ENCODE peak calls at places on chromosome 2, in five cellular contexts. F is adrenal gland, O is fibroblast of mammary gland, X is cardiac fibroblast, S is right lobe of liver. Y is an unnamed sample.

GRCh38 chr2:189214484-189214883 is 34.9 kb upstream of the COL5A2 start:
- DNase-seq in F (no peak), O (no peak), X (no peak), S (no peak), Y (no peak)

GRCh38 chr2:26144031-26144430 is 28.9 kb upstream of the GAREM2 start:
- DNase-seq in F (no peak), O (no peak), X (no peak), S (no peak), Y (no peak)

GRCh38 chr2:197254776-197255521 is 55.6 kb downstream of the ANKRD44 start:
- DNase-seq in F (no peak), O (no peak), X (no peak), S (no peak), Y (no peak)

GRCh38 chr2:239463541-239464165 is 62.8 kb upstream of the HDAC4 start:
- DNase-seq in F (peak; percentile 5), O (no peak), X (no peak), S (peak; percentile 40), Y (no peak)

GRCh38 chr2:29016500-29016899 is 35.4 kb downstream of the TOGARAM2 start:
- DNase-seq in F (peak; percentile 49), O (no peak), X (no peak), S (no peak), Y (no peak)

GRCh38 chr2:43332653-43333052 is 106.2 kb upstream of the ZFP36L2 start:
- DNase-seq in F (no peak), O (no peak), X (no peak), S (no peak), Y (no peak)

GRCh38 chr2:862356-862687 is 88.3 kb upstream of the SNTG2 start:
- DNase-seq in F (no peak), O (no peak), X (no peak), S (no peak), Y (no peak)

GRCh38 chr2:4140284-4140962 is 437.0 kb downstream of the DCDC2C start:
- DNase-seq in F (no peak), O (no peak), X (no peak), S (no peak), Y (no peak)

GRCh38 chr2:26298286-26298637 is 47.7 kb upstream of the SELENOI start:
- DNase-seq in F (peak; percentile 23), O (no peak), X (no peak), S (no peak), Y (no peak)

GRCh38 chr2:212032032-212032431 is 506.6 kb downstream of the ERBB4 start:
- DNase-seq in F (no peak), O (peak; percentile 82), X (peak; percentile 75), S (no peak), Y (peak; percentile 81)

GRCh38 chr2:228063558-228063957 is 117.9 kb downstream of the SPHKAP start:
- DNase-seq in F (no peak), O (no peak), X (no peak), S (no peak), Y (no peak)

GRCh38 chr2:200308421-200309295 is 2.2 kb downstream of the SPATS2L start:
- DNase-seq in F (no peak), O (peak; percentile 49), X (peak; percentile 43), S (no peak), Y (peak; percentile 53)
- H3K4me3 ChIP-seq in F (no peak overlapping the region), O (peak overlapping the region; percentile 77), X (no peak overlapping the region), S (peak overlapping the region; percentile 91), Y (peak overlapping the region; percentile 79)

GRCh38 chr2:165349181-165349580 is 110.0 kb downstream of the SCN2A start:
- DNase-seq in F (no peak), O (no peak), X (no peak), S (no peak), Y (no peak)

GRCh38 chr2:165348441-165348840 is 109.2 kb downstream of the SCN2A start:
- DNase-seq in F (no peak), O (no peak), X (no peak), S (no peak), Y (no peak)
- H3K4me3 ChIP-seq in F (no peak overlapping the region), O (no peak overlapping the region), X (no peak overlapping the region), S (no peak overlapping the region), Y (no peak overlapping the region)

GRCh38 chr2:53593891-53594585 is 173.6 kb upstream of the CHAC2 start:
- DNase-seq in F (no peak), O (peak; percentile 54), X (peak; percentile 59), S (no peak), Y (peak; percentile 14)
- H3K4me3 ChIP-seq in F (no peak overlapping the region), O (no peak overlapping the region), X (no peak overlapping the region), S (no peak overlapping the region), Y (no peak overlapping the region)

GRCh38 chr2:134642938-134643337 is 75.9 kb downstream of the TMEM163 start:
- DNase-seq in F (no peak), O (no peak), X (no peak), S (no peak), Y (no peak)

GRCh38 chr2:134647607-134648256 is 71.1 kb downstream of the TMEM163 start:
- DNase-seq in F (no peak), O (no peak), X (no peak), S (no peak), Y (no peak)

DNA sequence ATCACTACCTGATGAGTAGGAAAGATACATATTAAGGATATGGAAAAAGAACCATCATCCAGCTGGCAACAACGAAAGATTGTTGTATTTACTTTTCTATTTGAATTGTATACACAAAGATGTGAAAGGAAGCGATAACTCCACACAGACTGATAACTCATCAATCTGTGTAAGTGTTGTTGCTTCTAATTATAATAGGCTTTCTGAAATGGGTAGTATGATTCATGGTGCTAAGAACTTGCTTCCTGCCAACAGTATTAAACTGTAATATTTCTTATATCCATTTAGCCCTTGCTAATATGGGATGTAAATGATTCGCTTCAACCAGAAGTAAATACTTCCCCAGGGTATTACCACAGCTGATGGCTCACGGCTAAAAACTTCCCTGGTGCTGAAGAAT is 70.3 kb downstream of the TMEM163 start:
- DNase-seq in F (no peak), O (no peak), X (no peak), S (no peak), Y (no peak)
- H3K4me3 ChIP-seq in F (no peak overlapping the region), O (no peak overlapping the region), X (no peak overlapping the region), S (no peak overlapping the region), Y (no peak overlapping the region)

DNA sequence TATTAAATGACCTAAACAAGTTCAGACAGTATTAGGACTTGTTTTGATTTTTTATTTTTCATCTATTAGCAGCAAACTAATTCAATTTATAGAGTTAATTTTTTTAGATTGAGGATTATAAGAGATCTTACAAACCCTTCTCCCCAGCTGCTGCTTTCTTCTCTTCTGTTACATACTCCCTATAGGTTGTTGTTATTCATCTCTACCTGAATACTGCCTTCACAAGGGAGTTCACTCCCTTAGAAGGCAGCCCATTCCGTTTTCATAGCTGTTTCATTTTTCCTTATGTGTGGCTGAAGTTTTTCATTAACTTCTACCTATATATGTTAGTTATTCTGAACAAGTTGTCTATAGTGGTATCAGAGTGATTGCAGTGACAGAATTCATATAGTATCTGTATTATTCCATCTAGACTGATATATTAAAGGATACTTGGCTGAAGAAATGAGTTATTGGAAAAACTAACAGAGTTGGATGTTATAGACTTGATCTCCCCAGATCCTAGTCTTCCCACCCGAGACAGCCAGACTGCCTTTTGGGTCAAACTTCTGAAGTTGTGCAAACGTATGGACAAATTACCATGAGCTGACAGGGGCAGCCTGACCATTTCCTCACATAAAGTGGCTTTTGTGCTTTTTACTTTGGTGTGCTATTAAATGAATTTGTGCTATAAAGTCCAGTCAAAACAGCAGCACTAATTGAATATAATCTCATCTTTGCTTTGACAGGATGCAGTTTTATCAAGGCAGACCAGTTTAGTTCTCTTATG is 8.7 kb downstream of the GLS start:
- DNase-seq in F (no peak), O (no peak), X (no peak), S (no peak), Y (no peak)
- H3K4me3 ChIP-seq in F (no peak overlapping the region), O (no peak overlapping the region), X (no peak overlapping the region), S (no peak overlapping the region), Y (peak overlapping the region; percentile 15)

DNA sequence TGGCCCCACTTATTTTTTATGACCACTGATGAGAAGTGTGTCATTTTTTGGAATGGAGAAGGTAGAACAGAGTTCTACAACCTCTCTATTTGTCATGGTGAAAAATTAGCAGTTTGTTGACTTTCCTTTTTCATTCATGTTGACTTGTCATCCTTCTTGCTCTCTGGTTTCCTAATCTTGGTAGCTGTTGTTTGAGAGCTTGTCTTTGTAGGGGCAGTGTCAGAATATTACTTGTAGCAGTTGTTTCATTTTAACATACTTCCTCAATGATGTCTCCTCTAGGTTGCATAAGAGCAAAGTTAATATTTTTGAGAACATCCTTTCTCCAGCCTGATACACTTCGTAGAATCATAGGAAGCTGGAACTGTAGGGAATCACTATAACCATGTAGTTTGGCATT is 368.2 kb upstream of the FANCL start:
- DNase-seq in F (no peak), O (no peak), X (peak; percentile 29), S (no peak), Y (no peak)
- H3K4me3 ChIP-seq in F (no peak overlapping the region), O (no peak overlapping the region), X (no peak overlapping the region), S (no peak overlapping the region), Y (no peak overlapping the region)

DNA sequence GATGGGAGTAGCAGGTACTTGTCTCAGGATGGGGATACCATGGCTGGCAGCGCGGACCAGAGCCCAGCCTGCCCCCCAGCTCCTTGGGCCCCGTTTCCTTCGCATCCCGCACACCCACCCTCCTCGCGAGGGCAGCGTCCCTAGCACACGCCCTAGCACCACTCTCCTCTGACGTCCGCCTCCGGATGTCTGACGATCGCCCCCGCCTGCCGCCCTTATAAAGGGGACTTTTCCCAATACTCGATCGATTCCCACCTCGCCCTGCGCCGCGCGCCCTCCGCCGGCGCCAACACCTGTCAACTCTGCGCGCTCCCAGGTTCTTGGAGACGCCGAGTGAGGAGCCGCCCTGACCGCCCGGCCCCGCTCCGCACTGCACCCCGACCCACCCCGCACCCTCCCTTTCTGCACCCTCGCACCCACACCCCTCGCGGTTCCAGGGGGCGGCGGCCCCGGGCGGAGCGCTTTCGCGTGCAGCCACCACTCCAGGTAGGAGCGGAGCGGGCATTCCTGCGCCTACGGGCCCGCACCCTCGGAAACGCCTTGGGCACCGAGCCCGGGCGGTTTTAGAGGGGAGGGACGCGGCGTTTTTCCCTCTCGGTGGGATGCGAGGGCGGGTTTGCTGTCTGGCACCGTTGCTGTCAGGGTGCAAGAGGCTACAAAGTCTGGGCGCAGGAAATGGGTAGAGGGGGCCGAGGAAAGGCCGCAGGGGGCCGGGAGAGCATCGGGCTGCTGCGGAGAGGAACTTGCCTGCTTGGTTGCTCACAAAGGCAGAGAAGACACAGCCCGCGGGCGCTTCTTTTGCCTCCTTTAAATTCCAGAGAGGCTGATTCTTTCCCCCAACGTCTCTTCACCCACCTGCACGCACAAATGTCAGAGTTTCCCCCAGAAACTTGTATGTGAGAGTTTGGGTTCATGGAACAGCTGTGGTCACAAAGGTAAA is at the start of gene SLC5A7:
- DNase-seq in F (no peak), O (no peak), X (no peak), S (no peak), Y (no peak)
- H3K4me3 ChIP-seq in F (no peak within 1 kb of the TSS), O (no peak within 1 kb of the TSS), X (no peak within 1 kb of the TSS), S (no peak within 1 kb of the TSS), Y (no peak within 1 kb of the TSS)

GRCh38 chr2:46075848-46076247 is 221.4 kb upstream of the EPAS1 start:
- DNase-seq in F (no peak), O (peak; percentile 33), X (no peak), S (no peak), Y (no peak)

GRCh38 chr2:46076251-46076650 is 221.0 kb upstream of the EPAS1 start:
- DNase-seq in F (no peak), O (peak; percentile 72), X (peak; percentile 19), S (no peak), Y (no peak)

GRCh38 chr2:46072146-46072820 is 224.9 kb upstream of the EPAS1 start:
- DNase-seq in F (no peak), O (no peak), X (peak; percentile 38), S (no peak), Y (peak; percentile 46)

GRCh38 chr2:46073540-46074018 is 223.6 kb upstream of the EPAS1 start:
- DNase-seq in F (no peak), O (peak; percentile 96), X (peak; percentile 94), S (no peak), Y (peak; percentile 93)

GRCh38 chr2:46074501-46074900 is 222.7 kb upstream of the EPAS1 start:
- DNase-seq in F (no peak), O (no peak), X (no peak), S (no peak), Y (no peak)
- H3K4me3 ChIP-seq in F (no peak overlapping the region), O (no peak overlapping the region), X (no peak overlapping the region), S (no peak overlapping the region), Y (no peak overlapping the region)

GRCh38 chr2:66443977-66444855 is 9.3 kb downstream of the MEIS1 start:
- DNase-seq in F (peak; percentile 50), O (peak; percentile 73), X (peak; percentile 27), S (no peak), Y (peak; percentile 91)
- H3K4me3 ChIP-seq in F (no peak overlapping the region), O (peak overlapping the region; percentile 33), X (peak overlapping the region; percentile 3), S (no peak overlapping the region), Y (peak overlapping the region; percentile 71)

Y was measured in fibroblast of the aortic adventitia.